ENCODE peak calls at places on chromosomes 11 and 22, in four cellular contexts. One of them, this sample, is unnamed.

GRCh38 chr11:95925011-95925410 is 1.1 kb upstream of the MTMR2 start:
- DNase-seq in SK-N-SH: no peak
- DNase-seq in K562: peak
- DNase-seq in HepG2: peak
- DNase-seq in this sample: no peak

GRCh38 chr11:75389925-75390324 is 9.4 kb upstream of the RPS3 start:
- DNase-seq in SK-N-SH: no peak
- DNase-seq in HepG2: no peak
- DNase-seq in K562: no peak
- DNase-seq in this sample: no peak

GRCh38 chr22:42655693-42656092 is 6.5 kb upstream of the CYB5R3 start:
- DNase-seq in K562: no peak
- DNase-seq in HepG2: no peak
- DNase-seq in SK-N-SH: no peak
- DNase-seq in this sample: no peak

GRCh38 chr11:35483131-35483800 is 42.1 kb downstream of the PAMR1 start:
- DNase-seq in HepG2: no peak
- DNase-seq in K562: no peak
- DNase-seq in SK-N-SH: no peak
- DNase-seq in this sample: no peak

GRCh38 chr11:77121876-77122575 is 6.0 kb upstream of the MYO7A start:
- DNase-seq in K562: no peak
- DNase-seq in SK-N-SH: no peak
- DNase-seq in HepG2: no peak
- DNase-seq in this sample: no peak

GRCh38 chr11:59918987-59919589 is 19.1 kb upstream of the OOSP1 start:
- DNase-seq in K562: peak
- DNase-seq in SK-N-SH: peak
- DNase-seq in HepG2: peak
- DNase-seq in this sample: peak

GRCh38 chr11:73939096-73939495 is 11.7 kb upstream of the DNAJB13 start:
- DNase-seq in K562: no peak
- DNase-seq in SK-N-SH: no peak
- DNase-seq in HepG2: no peak
- DNase-seq in this sample: no peak

GRCh38 chr11:93085097-93085496 is 112.7 kb downstream of the SLC36A4 start:
- DNase-seq in K562: no peak
- DNase-seq in SK-N-SH: no peak
- DNase-seq in HepG2: no peak
- DNase-seq in this sample: no peak

GRCh38 chr11:123330071-123330470 is 100.0 kb upstream of the GRAMD1B start:
- DNase-seq in K562: no peak
- DNase-seq in SK-N-SH: no peak
- DNase-seq in HepG2: no peak
- DNase-seq in this sample: no peak

GRCh38 chr11:71202966-71203365 is 49.4 kb downstream of the SHANK2 start:
- DNase-seq in SK-N-SH: no peak
- DNase-seq in K562: no peak
- DNase-seq in HepG2: no peak
- DNase-seq in this sample: no peak

GRCh38 chr22:19035474-19036228 is 86.6 kb downstream of the DGCR2 start:
- DNase-seq in K562: peak
- DNase-seq in HepG2: no peak
- DNase-seq in SK-N-SH: no peak
- DNase-seq in this sample: no peak

GRCh38 chr11:63592975-63593395 is 21.2 kb downstream of the PLAAT3 start:
- DNase-seq in K562: peak
- DNase-seq in SK-N-SH: peak
- DNase-seq in HepG2: no peak
- DNase-seq in this sample: peak

GRCh38 chr22:39594411-39594810 is 23.9 kb downstream of the CACNA1I start:
- DNase-seq in K562: no peak
- DNase-seq in SK-N-SH: no peak
- DNase-seq in HepG2: no peak
- DNase-seq in this sample: no peak

GRCh38 chr11:119684361-119685072 is 44.5 kb downstream of the NECTIN1 start:
- DNase-seq in K562: peak
- DNase-seq in SK-N-SH: peak
- DNase-seq in HepG2: peak
- DNase-seq in this sample: no peak

DNA sequence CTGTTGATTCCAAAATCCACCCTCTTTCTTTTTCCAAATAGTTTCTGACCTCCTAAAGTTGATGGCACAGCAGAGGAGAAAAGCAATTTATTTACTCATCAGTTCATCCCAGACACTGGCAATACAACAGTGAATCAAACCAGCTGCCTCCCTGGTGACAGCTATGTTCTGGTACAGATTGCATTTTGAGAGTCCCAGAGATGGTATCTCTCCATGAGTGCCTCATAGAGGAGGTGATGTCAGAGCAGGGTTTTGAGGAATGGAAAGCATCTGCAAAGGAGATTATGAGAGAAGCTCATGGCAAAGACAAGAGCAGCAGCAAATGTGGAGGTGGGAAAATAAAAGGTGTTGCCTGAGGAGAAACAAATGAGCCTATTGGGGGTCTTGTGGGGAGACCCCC is 377.2 kb downstream of the MN1 start:
- DNase-seq in SK-N-SH: peak
- DNase-seq in K562: no peak
- DNase-seq in HepG2: no peak
- DNase-seq in this sample: no peak
- TF ChIP-seq FOXM1 in SK-N-SH: peak
- TF ChIP-seq FOXM1 in K562: no peak
- TF ChIP-seq FOXM1 in HepG2: no peak
- TF ChIP-seq FOXM1 in this sample: no peak

DNA sequence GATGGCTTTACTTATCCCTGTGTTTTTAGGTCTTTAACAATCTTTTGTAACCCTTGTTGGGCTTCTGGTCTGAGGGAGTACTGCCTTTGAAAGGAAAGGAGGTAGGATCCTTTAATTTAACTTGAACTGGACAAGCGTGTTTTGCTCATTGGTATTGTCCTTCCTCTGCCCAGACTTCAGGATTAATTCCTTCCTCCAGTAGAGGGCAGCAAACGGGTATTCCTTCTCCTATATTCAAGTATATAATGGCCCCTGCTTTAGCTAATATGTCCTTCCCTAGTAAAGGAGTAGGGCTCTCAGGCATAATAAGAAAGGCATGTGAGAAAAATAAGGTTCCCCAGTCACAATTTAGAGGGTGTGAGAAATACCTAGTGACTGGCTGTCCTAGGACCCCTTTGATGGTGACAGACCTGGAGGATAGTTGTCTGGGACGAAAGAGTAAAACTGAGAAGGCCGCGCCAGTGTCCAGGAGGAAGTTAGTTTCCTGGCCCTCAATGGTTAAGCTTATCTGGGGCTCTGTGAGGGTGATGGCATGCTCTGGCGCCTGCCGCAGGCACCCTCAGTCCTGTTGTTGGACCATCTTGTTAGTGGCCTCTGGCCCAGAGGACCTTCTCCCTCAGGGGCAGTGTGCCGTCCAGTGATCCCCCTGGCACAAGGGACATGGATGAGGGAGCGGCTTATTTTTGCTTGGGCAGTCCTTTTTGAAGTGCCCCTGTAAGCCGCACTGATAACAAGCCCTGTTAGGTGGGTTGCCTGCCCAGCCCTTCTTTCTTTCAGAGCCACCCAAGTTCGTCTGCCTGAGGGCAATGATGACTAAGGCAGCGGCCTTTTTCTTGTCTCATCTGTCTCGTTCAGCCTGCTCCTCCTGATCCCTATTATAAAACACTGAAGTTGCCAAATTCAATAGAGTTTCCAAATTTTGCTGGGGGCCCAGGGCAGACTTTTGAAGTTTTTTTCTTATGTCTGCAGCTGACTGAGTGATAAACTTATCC is 51.8 kb downstream of the C11orf71 start:
- DNase-seq in SK-N-SH: peak
- DNase-seq in K562: peak
- DNase-seq in HepG2: peak
- DNase-seq in this sample: peak
- TF ChIP-seq FOXM1 in SK-N-SH: no peak
- TF ChIP-seq FOXM1 in K562: no peak
- TF ChIP-seq FOXM1 in HepG2: no peak
- TF ChIP-seq FOXM1 in this sample: no peak

DNA sequence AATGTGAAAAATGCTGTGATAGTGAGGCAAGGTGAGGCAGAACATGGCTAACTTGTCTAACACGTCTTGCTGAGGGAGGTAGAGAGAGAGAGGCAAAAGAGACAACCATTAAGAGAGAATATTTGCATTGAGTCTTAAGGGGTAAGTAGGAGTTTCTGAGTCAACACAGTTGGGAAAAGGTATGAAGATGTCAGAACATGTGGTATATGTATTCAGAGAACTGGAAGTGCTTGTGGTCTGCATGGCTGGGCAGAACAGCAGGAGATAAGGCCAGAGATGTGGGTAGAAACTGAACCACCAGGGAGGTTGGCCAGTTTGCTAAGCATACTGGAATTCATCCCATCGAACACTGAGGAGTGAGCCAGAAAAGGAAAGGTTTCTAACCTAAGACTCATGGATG is 25.0 kb upstream of the SLC5A1 start:
- DNase-seq in SK-N-SH: no peak
- DNase-seq in HepG2: no peak
- DNase-seq in K562: no peak
- DNase-seq in this sample: no peak
- TF ChIP-seq FOXM1 in SK-N-SH: no peak
- TF ChIP-seq FOXM1 in HepG2: no peak
- TF ChIP-seq FOXM1 in K562: no peak
- TF ChIP-seq FOXM1 in this sample: no peak

DNA sequence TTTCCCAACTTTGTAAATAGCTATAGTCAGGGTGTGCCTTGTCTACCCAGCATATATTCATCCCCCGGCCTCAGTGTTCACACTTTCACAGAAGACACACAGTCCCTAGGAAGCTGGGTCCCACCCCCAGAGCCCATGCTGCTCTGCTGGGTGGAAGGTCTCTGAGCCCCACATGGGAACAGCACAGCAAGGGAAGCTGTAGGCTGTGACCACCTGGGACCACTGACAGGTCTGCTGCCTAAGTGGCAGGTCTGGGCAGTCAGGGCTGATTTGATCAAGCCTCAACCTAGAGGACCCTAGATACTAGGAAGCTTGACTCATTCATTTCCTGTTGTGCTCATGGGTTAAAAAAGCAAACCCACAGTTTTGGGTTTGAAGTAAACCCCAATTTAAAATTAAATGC is 16.8 kb downstream of the IL10RA start:
- DNase-seq in HepG2: no peak
- DNase-seq in K562: peak
- DNase-seq in SK-N-SH: no peak
- DNase-seq in this sample: no peak
- TF ChIP-seq FOXM1 in HepG2: no peak
- TF ChIP-seq FOXM1 in K562: no peak
- TF ChIP-seq FOXM1 in SK-N-SH: no peak
- TF ChIP-seq FOXM1 in this sample: no peak

GRCh38 chr11:72726266-72727220 is 25.7 kb downstream of the ARAP1 start:
- DNase-seq in SK-N-SH: no peak
- DNase-seq in HepG2: no peak
- DNase-seq in K562: no peak
- DNase-seq in this sample: no peak
- TF ChIP-seq FOXM1 in SK-N-SH: no peak
- TF ChIP-seq FOXM1 in HepG2: no peak
- TF ChIP-seq FOXM1 in K562: no peak
- TF ChIP-seq FOXM1 in this sample: no peak

GRCh38 chr11:1308745-1309497 is 511 bp downstream of the TOLLIP start:
- DNase-seq in K562: no peak
- DNase-seq in SK-N-SH: no peak
- DNase-seq in HepG2: no peak
- DNase-seq in this sample: no peak
- TF ChIP-seq FOXM1 in K562: no peak
- TF ChIP-seq FOXM1 in SK-N-SH: no peak
- TF ChIP-seq FOXM1 in HepG2: no peak
- TF ChIP-seq FOXM1 in this sample: no peak

GRCh38 chr11:104614117-104614716 is 284.0 kb downstream of the CASP12 start:
- DNase-seq in HepG2: no peak
- DNase-seq in SK-N-SH: no peak
- DNase-seq in K562: no peak
- DNase-seq in this sample: no peak

GRCh38 chr11:104609766-104610165 is 288.5 kb downstream of the CASP12 start:
- DNase-seq in SK-N-SH: no peak
- DNase-seq in K562: no peak
- DNase-seq in HepG2: no peak
- DNase-seq in this sample: no peak

GRCh38 chr11:104610597-104610996 is 287.7 kb downstream of the CASP12 start:
- DNase-seq in HepG2: no peak
- DNase-seq in SK-N-SH: no peak
- DNase-seq in K562: no peak
- DNase-seq in this sample: no peak

DNA sequence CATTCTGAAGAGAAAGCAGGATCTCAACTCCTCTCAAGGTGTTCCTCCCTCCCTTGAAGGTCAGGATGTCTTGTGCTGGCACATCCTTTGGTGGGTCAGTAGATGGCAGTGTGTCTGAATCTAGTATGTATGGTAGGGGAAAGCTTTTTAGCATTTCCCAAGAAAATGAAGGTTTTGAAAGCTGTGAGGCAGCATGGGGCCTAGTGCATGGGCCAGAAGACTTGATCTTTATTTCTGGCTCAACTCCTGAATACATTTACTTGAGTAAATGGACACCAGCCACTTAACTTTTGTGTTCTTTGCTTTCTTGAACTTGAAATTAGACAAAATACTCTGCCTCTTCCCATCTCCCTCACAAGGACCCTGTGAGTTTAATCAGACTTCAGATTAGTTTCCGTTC is 289.0 kb downstream of the CASP12 start:
- DNase-seq in HepG2: peak
- DNase-seq in SK-N-SH: peak
- DNase-seq in K562: no peak
- DNase-seq in this sample: peak
- TF ChIP-seq FOXM1 in HepG2: no peak
- TF ChIP-seq FOXM1 in SK-N-SH: no peak
- TF ChIP-seq FOXM1 in K562: no peak
- TF ChIP-seq FOXM1 in this sample: no peak

This sample was measured in HEK293T.